ENCODE peak calls at places on chromosomes 7 and 10, in six cellular contexts. I is CD8-positive, alpha-beta T cell; Y is transverse colon; D is stomach; U is endodermal cell; B is mammary epithelial cell. H is an unnamed sample.

GRCh38 chr10:60914676-60915075 is 29.3 kb downstream of the RHOBTB1 start:
- DNase-seq in I (no peak), Y (peak; percentile 44), D (no peak), U (no peak), B (no peak), H (no peak)

GRCh38 chr10:43671659-43672555 is 23.2 kb upstream of the ZNF32 start:
- DNase-seq in I (peak; percentile 40), Y (peak; percentile 30), D (peak; percentile 60), U (peak; percentile 85), B (peak; percentile 46), H (peak; percentile 84)

GRCh38 chr7:78496226-78496625 is 697.7 kb downstream of the PHTF2 start:
- DNase-seq in I (no peak), Y (no peak), D (no peak), U (no peak), B (no peak), H (no peak)

GRCh38 chr7:47473499-47474210 is 108.3 kb downstream of the TNS3 start:
- DNase-seq in I (no peak), Y (no peak), D (no peak), U (no peak), B (no peak), H (peak; percentile 10)

GRCh38 chr7:37714606-37715005 is 31.0 kb downstream of the GPR141 start:
- DNase-seq in I (no peak), Y (no peak), D (no peak), U (no peak), B (no peak), H (no peak)

GRCh38 chr7:66841898-66842297 is 79.1 kb upstream of the TMEM248 start:
- DNase-seq in I (no peak), Y (no peak), D (no peak), U (no peak), B (no peak), H (no peak)

GRCh38 chr7:3916146-3916545 is 615.1 kb downstream of the SDK1 start:
- DNase-seq in I (no peak), Y (no peak), D (no peak), U (no peak), B (peak; percentile 62), H (peak; percentile 17)

GRCh38 chr10:101060036-101060950 is 1.5 kb upstream of the KAZALD1 start:
- DNase-seq in I (peak; percentile 80), Y (peak; percentile 94), D (peak; percentile 94), U (peak; percentile 94), B (peak; percentile 93), H (peak; percentile 93)

GRCh38 chr7:127858091-127858914 is 172.9 kb downstream of the LRRC4 start:
- DNase-seq in I (no peak), Y (no peak), D (no peak), U (no peak), B (no peak), H (no peak)

GRCh38 chr7:116557901-116558300 is 33.1 kb downstream of the CAV1 start:
- DNase-seq in I (no peak), Y (no peak), D (no peak), U (no peak), B (no peak), H (no peak)

GRCh38 chr7:64618785-64619456 is 47.0 kb upstream of the ZNF107 start:
- DNase-seq in I (no peak), Y (no peak), D (no peak), U (no peak), B (peak; percentile 44), H (peak; percentile 23)

GRCh38 chr10:79026341-79026761 is 42.4 kb upstream of the ZMIZ1 start:
- DNase-seq in I (no peak), Y (no peak), D (no peak), U (peak; percentile 33), B (no peak), H (no peak)

GRCh38 chr7:98079891-98080653 is 26.6 kb upstream of the LMTK2 start:
- DNase-seq in I (no peak), Y (no peak), D (no peak), U (peak; percentile 64), B (no peak), H (no peak)

GRCh38 chr7:145862212-145862611 is 254.4 kb upstream of the CNTNAP2 start:
- DNase-seq in I (no peak), Y (no peak), D (no peak), U (peak; percentile 54), B (no peak), H (no peak)

GRCh38 chr10:46019170-46019528 is 11.3 kb downstream of the NCOA4 start:
- DNase-seq in I (no peak), Y (no peak), D (no peak), U (no peak), B (no peak), H (peak; percentile 27)

GRCh38 chr10:85724215-85724614 is 642.4 kb downstream of the GRID1 start:
- DNase-seq in I (no peak), Y (no peak), D (no peak), U (no peak), B (no peak), H (no peak)

GRCh38 chr7:127854383-127854782 is 176.9 kb downstream of the LRRC4 start:
- DNase-seq in I (no peak), Y (no peak), D (no peak), U (no peak), B (no peak), H (no peak)

GRCh38 chr10:21528452-21529235 is 3.2 kb upstream of the SKIDA1 start:
- DNase-seq in I (no peak), Y (no peak), D (no peak), U (peak; percentile 48), B (no peak), H (no peak)

GRCh38 chr10:119511828-119512515 is 30.5 kb downstream of the RGS10 start:
- DNase-seq in I (no peak), Y (no peak), D (no peak), U (no peak), B (no peak), H (no peak)

GRCh38 chr7:12244129-12244528 is 33.0 kb downstream of the TMEM106B start:
- DNase-seq in I (no peak), Y (peak; percentile 34), D (peak; percentile 44), U (peak; percentile 78), B (no peak), H (peak; percentile 17)

GRCh38 chr7:3482147-3482921 is 181.3 kb downstream of the SDK1 start:
- DNase-seq in I (no peak), Y (peak; percentile 15), D (no peak), U (peak; percentile 89), B (peak; percentile 42), H (peak; percentile 51)

GRCh38 chr7:12764355-12765000 is 77.0 kb downstream of the ARL4A start:
- DNase-seq in I (no peak), Y (no peak), D (no peak), U (no peak), B (no peak), H (peak; percentile 12)

DNA sequence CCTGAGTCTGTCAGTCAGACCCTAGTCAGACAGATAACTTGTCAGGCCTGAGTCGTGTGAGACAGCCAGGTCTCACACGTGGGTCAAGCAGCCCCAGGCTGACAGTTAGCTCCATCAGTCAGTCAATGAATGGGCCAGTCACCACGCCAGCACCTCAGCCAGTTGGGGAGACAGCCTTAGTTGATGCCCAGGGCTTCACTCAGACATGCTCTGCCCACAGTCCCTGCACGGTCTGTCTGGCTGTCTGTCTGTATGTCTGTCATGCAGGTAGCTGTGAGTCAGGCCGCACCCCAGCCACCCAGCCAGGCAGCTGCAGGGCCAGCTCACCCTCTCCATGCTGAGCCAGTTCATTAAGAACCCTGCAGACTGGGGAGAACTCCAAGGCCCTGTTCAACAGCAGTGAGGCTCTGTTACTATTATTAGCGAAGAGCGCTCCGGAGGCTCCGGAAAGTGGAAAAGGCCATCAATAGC is 141.1 kb upstream of the PCBD1 start:
- DNase-seq in I (no peak), Y (no peak), D (no peak), U (no peak), B (peak; percentile 53), H (peak; percentile 68)
- H3K4me3 ChIP-seq in I (no peak overlapping the region), Y (no peak overlapping the region), D (no peak overlapping the region), U (no peak overlapping the region), B (no peak overlapping the region), H (no peak overlapping the region)

DNA sequence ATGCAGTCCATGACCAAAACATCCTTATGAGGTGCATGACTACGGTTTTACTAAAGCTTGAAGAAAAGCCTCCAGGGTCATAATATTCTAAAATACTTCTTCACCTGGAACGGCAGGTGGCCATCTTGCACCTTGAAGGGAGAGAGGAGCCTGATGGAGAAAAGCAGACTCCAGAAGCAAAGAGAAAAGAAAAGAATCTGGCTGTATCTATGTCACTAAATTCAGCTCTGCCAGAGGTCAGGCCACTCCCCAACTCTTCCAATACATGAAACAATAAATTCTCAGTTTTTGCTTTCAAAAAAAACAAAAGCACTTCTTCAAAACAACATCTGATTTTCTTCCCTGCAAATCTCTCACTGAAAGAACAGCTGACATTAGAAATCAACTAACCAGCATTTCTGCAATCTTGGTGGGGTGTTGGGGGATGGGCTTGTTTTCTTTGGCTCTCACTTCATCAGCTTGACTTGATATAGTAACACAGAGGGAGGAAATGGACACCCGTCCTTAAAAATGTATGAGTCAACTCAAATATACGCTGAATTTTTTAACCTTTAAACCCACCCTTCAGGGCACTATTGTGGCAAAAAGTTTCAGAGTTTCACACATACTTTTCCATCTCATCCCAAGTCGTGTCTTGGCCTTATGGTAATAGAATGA is 21.6 kb downstream of the HIBADH start:
- DNase-seq in I (no peak), Y (no peak), D (peak; percentile 37), U (no peak), B (peak; percentile 48), H (peak; percentile 76)
- H3K27ac ChIP-seq in I (no peak overlapping the region), Y (no peak overlapping the region), D (peak overlapping the region; percentile 63), U (no peak overlapping the region), B (no peak overlapping the region), H (no peak overlapping the region)

DNA sequence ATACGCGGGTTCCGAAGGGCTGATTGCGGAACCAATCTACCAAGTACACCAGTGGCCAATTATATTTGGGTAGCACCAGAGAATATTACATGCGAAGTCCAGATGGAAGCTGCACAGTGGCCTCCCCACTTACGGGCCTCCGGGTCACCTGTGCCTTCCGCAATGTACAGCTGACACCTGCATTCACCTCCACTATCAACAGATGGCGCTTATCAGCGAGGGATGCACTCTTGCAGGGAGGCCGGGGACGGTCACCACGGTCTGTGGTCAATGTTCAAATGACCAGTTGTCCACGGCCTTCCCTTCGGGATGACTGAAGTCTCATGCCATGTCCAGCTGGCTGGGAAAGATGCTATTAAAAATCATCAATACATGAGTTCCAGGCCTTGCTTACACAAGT is 47.6 kb downstream of the SLIT1 start:
- DNase-seq in I (no peak), Y (no peak), D (no peak), U (peak; percentile 79), B (no peak), H (no peak)
- TF ChIP-seq CTCF in I (no peak), Y (peak; percentile 27), D (no peak), U (peak; percentile 76), B (no peak), H (no peak)

DNA sequence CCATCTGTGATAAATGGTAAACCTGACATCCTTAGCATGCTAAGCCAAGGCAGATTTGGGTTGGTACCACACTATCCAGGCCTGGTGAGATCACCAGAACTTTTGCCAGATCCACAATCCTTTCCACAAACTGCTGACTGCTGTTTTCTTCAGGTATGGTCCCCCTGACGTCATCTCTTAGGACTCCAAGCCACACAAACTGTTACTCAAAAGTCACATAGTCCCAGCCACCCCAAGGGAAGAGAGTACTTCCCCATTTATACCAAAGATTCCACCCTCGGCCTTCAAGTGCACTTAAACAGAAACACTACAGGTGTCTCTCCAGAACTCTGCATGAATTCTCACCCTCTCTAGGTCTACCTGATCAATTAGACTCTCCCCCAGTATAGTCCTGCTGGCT is 34.7 kb downstream of the SLC25A13 start:
- DNase-seq in I (no peak), Y (no peak), D (no peak), U (no peak), B (no peak), H (no peak)
- H3K4me3 ChIP-seq in I (no peak overlapping the region), Y (no peak overlapping the region), D (no peak overlapping the region), U (peak overlapping the region; percentile 23), B (no peak overlapping the region), H (no peak overlapping the region)